ENCODE peak calls at places on chromosome 5, in four cellular contexts. One of them, this sample, is unnamed.

GRCh38 chr5:133539818-133540217 is 72.5 kb downstream of the FSTL4 start:
- DNase-seq in HepG2: no peak
- DNase-seq in sigmoid colon: no peak
- DNase-seq in IMR-90: no peak
- DNase-seq in this sample: no peak

GRCh38 chr5:62333250-62333800 is 27.3 kb downstream of the KIF2A start:
- DNase-seq in HepG2: no peak
- DNase-seq in sigmoid colon: no peak
- DNase-seq in IMR-90: no peak
- DNase-seq in this sample: no peak

GRCh38 chr5:95631991-95632675 is 12.2 kb downstream of the GPR150 start:
- DNase-seq in HepG2: peak; percentile 24
- DNase-seq in sigmoid colon: no peak
- DNase-seq in IMR-90: peak; percentile 70
- DNase-seq in this sample: no peak

GRCh38 chr5:38808666-38809343 is 37.0 kb upstream of the OSMR start:
- DNase-seq in HepG2: no peak
- DNase-seq in sigmoid colon: no peak
- DNase-seq in IMR-90: no peak
- DNase-seq in this sample: no peak

GRCh38 chr5:56148453-56148971 is 84.6 kb downstream of the ANKRD55 start:
- DNase-seq in HepG2: no peak
- DNase-seq in sigmoid colon: no peak
- DNase-seq in IMR-90: no peak
- DNase-seq in this sample: no peak

GRCh38 chr5:144467795-144468194 is 297.1 kb downstream of the KCTD16 start:
- DNase-seq in HepG2: peak; percentile 35
- DNase-seq in sigmoid colon: no peak
- DNase-seq in IMR-90: peak; percentile 56
- DNase-seq in this sample: no peak

GRCh38 chr5:5795074-5795779 is 372.8 kb downstream of the ICE1 start:
- DNase-seq in HepG2: no peak
- DNase-seq in sigmoid colon: no peak
- DNase-seq in IMR-90: no peak
- DNase-seq in this sample: no peak

GRCh38 chr5:96893342-96893741 is 17.0 kb downstream of the ERAP2 start:
- DNase-seq in HepG2: no peak
- DNase-seq in sigmoid colon: no peak
- DNase-seq in IMR-90: peak; percentile 90
- DNase-seq in this sample: no peak

GRCh38 chr5:52725781-52726180 is 61.9 kb upstream of the ITGA1 start:
- DNase-seq in HepG2: no peak
- DNase-seq in sigmoid colon: no peak
- DNase-seq in IMR-90: no peak
- DNase-seq in this sample: no peak

GRCh38 chr5:113985505-113985904 is 376.4 kb upstream of the KCNN2 start:
- DNase-seq in HepG2: no peak
- DNase-seq in sigmoid colon: no peak
- DNase-seq in IMR-90: no peak
- DNase-seq in this sample: no peak
- TF ChIP-seq CTCF in HepG2: no peak
- TF ChIP-seq CTCF in sigmoid colon: no peak
- TF ChIP-seq CTCF in IMR-90: no peak
- TF ChIP-seq CTCF in this sample: no peak

DNA sequence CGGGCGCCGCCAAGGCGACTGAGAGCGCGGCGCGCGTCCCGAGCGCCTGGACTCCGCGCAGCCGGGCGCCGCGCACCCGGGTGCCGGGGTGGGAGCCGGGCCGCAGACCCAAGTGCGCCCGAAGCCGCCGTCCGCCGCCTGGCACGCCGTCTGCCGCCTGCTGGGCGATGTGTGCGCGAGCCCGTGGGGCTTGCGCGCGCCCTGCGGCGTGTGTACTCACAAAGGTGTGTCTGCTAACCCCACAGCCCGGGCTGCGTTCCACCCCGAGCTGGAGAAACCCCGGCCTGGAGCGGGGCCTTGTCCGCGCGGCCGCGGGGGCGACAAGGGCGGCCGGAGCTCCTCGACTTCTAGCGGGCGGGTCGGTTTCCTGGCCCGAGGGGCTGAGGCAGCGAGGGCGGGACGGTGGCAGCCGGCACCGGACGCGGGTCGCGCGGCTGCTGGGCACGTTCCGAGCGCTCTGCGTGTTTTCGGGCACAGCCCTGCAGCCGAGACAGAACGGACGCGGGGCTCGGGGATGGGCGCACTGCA is 1.1 kb upstream of the ZSWIM6 start:
- DNase-seq in HepG2: peak; percentile 31
- DNase-seq in sigmoid colon: peak; percentile 87
- DNase-seq in IMR-90: peak; percentile 78
- DNase-seq in this sample: peak; percentile 93
- TF ChIP-seq POLR2A in HepG2: no peak
- TF ChIP-seq POLR2A in sigmoid colon: no peak
- TF ChIP-seq POLR2A in IMR-90: peak; percentile 18
- TF ChIP-seq POLR2A in this sample: no peak

GRCh38 chr5:141501805-141502204 is 12.9 kb downstream of the PCDHGC5 start:
- DNase-seq in HepG2: no peak
- DNase-seq in sigmoid colon: peak; percentile 47
- DNase-seq in IMR-90: no peak
- DNase-seq in this sample: no peak
- H3K4me3 ChIP-seq in HepG2: no peak overlapping the region
- H3K4me3 ChIP-seq in sigmoid colon: no peak overlapping the region
- H3K4me3 ChIP-seq in IMR-90: no peak overlapping the region
- H3K4me3 ChIP-seq in this sample: no peak overlapping the region

GRCh38 chr5:100791376-100791775 is 111.7 kb downstream of the ST8SIA4 start:
- DNase-seq in HepG2: no peak
- DNase-seq in sigmoid colon: no peak
- DNase-seq in IMR-90: no peak
- DNase-seq in this sample: no peak

GRCh38 chr5:100788417-100788816 is 114.7 kb downstream of the ST8SIA4 start:
- DNase-seq in HepG2: no peak
- DNase-seq in sigmoid colon: no peak
- DNase-seq in IMR-90: no peak
- DNase-seq in this sample: no peak

GRCh38 chr5:100789641-100790160 is 113.4 kb downstream of the ST8SIA4 start:
- DNase-seq in HepG2: no peak
- DNase-seq in sigmoid colon: no peak
- DNase-seq in IMR-90: no peak
- DNase-seq in this sample: no peak

GRCh38 chr5:100790951-100791350 is 112.1 kb downstream of the ST8SIA4 start:
- DNase-seq in HepG2: no peak
- DNase-seq in sigmoid colon: no peak
- DNase-seq in IMR-90: no peak
- DNase-seq in this sample: no peak

DNA sequence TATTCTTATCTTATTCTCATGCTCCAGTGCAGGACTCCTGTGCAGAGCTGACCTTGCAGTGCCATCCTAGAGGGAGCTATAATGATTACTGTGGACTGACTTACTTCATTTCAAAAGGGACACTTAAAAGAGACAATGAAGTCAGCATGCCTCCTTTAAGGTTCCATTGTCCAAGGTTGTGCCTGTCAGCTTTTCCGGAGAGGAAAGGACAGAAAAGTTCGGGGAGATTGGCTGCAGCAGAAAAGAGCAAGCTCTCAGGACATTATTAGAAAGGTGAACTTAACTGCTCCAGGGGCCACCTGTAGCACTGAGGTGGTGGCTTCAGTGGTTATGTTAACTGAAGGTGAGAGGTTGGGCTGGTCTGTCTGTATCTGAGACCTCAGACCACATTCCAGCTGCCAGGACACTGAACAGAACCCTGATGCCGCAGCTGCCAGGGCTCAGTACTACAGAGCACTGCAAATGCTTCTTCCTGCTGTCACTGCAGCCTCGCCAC is 112.9 kb downstream of the ST8SIA4 start:
- DNase-seq in HepG2: no peak
- DNase-seq in sigmoid colon: no peak
- DNase-seq in IMR-90: no peak
- DNase-seq in this sample: no peak
- TF ChIP-seq CTCF in HepG2: no peak
- TF ChIP-seq CTCF in sigmoid colon: no peak
- TF ChIP-seq CTCF in IMR-90: no peak
- TF ChIP-seq CTCF in this sample: no peak

DNA sequence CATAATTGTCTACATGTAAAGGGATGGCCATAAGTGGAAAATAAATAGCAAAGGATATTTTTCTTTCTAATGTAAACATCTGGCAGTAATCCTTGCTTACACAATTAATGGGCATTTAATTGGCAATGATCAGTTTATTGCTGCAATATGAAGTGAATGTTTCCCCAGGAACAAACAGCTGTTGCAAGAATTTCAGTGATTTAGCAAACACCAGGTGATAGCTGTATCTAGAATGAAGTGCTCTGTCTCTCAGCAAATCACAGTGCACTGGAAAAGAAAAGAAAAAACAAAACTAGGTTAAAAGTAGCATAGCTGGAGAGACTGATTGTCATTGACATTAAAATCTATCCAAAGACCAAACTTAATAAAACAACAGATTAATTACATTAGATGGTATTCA is 594.5 kb upstream of the ARRDC3 start:
- DNase-seq in HepG2: no peak
- DNase-seq in sigmoid colon: no peak
- DNase-seq in IMR-90: no peak
- DNase-seq in this sample: no peak
- TF ChIP-seq POLR2A in HepG2: no peak
- TF ChIP-seq POLR2A in sigmoid colon: no peak
- TF ChIP-seq POLR2A in IMR-90: no peak
- TF ChIP-seq POLR2A in this sample: no peak

GRCh38 chr5:64766934-64767333 is 1.6 kb downstream of the SREK1IP1 start:
- DNase-seq in HepG2: no peak
- DNase-seq in sigmoid colon: no peak
- DNase-seq in IMR-90: no peak
- DNase-seq in this sample: no peak
- H3K4me3 ChIP-seq in HepG2: peak overlapping the region; percentile 99
- H3K4me3 ChIP-seq in sigmoid colon: no peak overlapping the region
- H3K4me3 ChIP-seq in IMR-90: peak overlapping the region; percentile 84
- H3K4me3 ChIP-seq in this sample: no peak overlapping the region

DNA sequence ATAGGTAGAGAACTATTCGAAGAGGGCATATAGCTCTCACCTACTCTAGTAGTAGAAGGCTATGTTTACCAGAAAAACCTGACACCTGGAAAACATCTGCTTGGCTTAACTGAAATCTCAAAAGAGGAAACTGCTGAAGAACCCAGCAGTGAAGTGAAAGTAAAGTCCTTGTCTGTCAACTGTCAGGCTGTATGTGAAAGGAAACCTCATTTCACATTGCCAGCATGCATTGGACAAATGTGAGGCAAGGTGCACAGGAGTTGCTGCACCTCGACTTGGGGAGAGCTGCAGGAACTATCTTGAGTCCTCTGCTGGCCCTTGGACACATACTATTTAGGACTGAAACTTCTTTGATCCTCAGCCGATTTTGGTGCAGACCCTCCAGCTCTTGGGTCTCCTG is 53.3 kb downstream of the NREP start:
- DNase-seq in HepG2: no peak
- DNase-seq in sigmoid colon: no peak
- DNase-seq in IMR-90: no peak
- DNase-seq in this sample: no peak
- TF ChIP-seq CTCF in HepG2: no peak
- TF ChIP-seq CTCF in sigmoid colon: no peak
- TF ChIP-seq CTCF in IMR-90: no peak
- TF ChIP-seq CTCF in this sample: no peak

GRCh38 chr5:116544542-116545241 is 29.9 kb downstream of the SEMA6A start:
- DNase-seq in HepG2: no peak
- DNase-seq in sigmoid colon: no peak
- DNase-seq in IMR-90: no peak
- DNase-seq in this sample: no peak
- TF ChIP-seq POLR2A in HepG2: no peak
- TF ChIP-seq POLR2A in sigmoid colon: no peak
- TF ChIP-seq POLR2A in IMR-90: no peak
- TF ChIP-seq POLR2A in this sample: no peak

DNA sequence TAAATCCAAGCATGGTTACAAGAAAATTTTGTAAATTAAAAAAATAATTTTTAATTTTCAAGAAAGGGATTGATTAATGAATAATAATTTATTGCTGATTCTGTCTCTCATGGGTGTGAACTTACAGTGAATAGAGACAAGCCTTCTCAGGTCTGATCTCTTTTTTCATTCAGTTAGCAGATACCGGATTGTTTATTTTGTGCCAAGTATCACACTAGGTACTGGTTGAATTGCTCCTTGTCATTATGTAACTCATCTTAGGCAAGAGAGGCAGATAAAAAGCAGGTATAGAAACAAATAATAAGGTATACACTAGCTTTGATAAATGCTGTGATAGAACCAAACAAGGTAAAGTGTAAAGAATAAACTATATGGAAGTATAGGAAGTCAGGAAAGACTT is 283.3 kb downstream of the PJA2 start:
- DNase-seq in HepG2: no peak
- DNase-seq in sigmoid colon: no peak
- DNase-seq in IMR-90: no peak
- DNase-seq in this sample: no peak
- H3K4me3 ChIP-seq in HepG2: no peak overlapping the region
- H3K4me3 ChIP-seq in sigmoid colon: no peak overlapping the region
- H3K4me3 ChIP-seq in IMR-90: no peak overlapping the region
- H3K4me3 ChIP-seq in this sample: no peak overlapping the region